ENCODE peak calls at places on chromosomes 12 and 14, in nine cellular contexts. M is tibial nerve, H is A549, E is Peyer's patch, T is endothelial cell of umbilical vein, G is HCT116, F is breast epithelium, B is body of pancreas, P is IMR-90. C is an unnamed sample.

GRCh38 chr12:49232940-49233841 is 31.7 kb upstream of the TUBA1C start:
- DNase-seq in M (no peak), H (no peak), E (peak), T (peak), G (no peak), F (no peak), B (peak), P (peak), C (peak)

GRCh38 chr12:74051848-74052247 is 485.8 kb upstream of the ATXN7L3B start:
- DNase-seq in M (no peak), H (no peak), E (no peak), T (no peak), G (no peak), F (no peak), B (no peak), P (no peak), C (no peak)

GRCh38 chr12:34400986-34401658 is 378.8 kb downstream of the ALG10 start:
- DNase-seq in M (no peak), H (no peak), E (peak), T (no peak), G (no peak), F (peak), B (peak), P (no peak), C (peak)

GRCh38 chr12:59113831-59114273 is 193.5 kb upstream of the LRIG3 start:
- DNase-seq in M (peak), H (peak), E (peak), T (peak), G (peak), F (peak), B (peak), P (peak), C (peak)

GRCh38 chr12:6958609-6959375 is 7.6 kb downstream of the PTPN6 start:
- DNase-seq in M (no peak), H (no peak), E (peak), T (no peak), G (no peak), F (no peak), B (no peak), P (no peak), C (no peak)

GRCh38 chr14:35224615-35225014 is 67.6 kb upstream of the PSMA6 start:
- DNase-seq in M (no peak), H (no peak), E (no peak), T (peak), G (no peak), F (no peak), B (no peak), P (no peak), C (no peak)

GRCh38 chr14:32339188-32339587 is 10.1 kb downstream of the AKAP6 start:
- DNase-seq in M (no peak), H (no peak), E (no peak), T (no peak), G (no peak), F (no peak), B (no peak), P (no peak), C (no peak)

GRCh38 chr12:89098390-89099102 is 253.8 kb downstream of the DUSP6 start:
- DNase-seq in M (no peak), H (no peak), E (no peak), T (no peak), G (no peak), F (no peak), B (no peak), P (peak), C (no peak)

GRCh38 chr14:79544671-79545070 is 666.6 kb downstream of the DIO2 start:
- DNase-seq in M (no peak), H (no peak), E (no peak), T (no peak), G (no peak), F (no peak), B (no peak), P (peak), C (no peak)

GRCh38 chr14:90281766-90282165 is 25.4 kb downstream of the PSMC1 start:
- DNase-seq in M (no peak), H (no peak), E (no peak), T (no peak), G (no peak), F (no peak), B (no peak), P (no peak), C (no peak)

GRCh38 chr14:77409131-77409533 is 14.2 kb downstream of the NOXRED1 start:
- DNase-seq in M (no peak), H (peak), E (no peak), T (no peak), G (peak), F (no peak), B (no peak), P (no peak), C (no peak)

GRCh38 chr12:131221061-131221945 is 267.6 kb downstream of the ADGRD1 start:
- DNase-seq in M (no peak), H (no peak), E (peak), T (no peak), G (no peak), F (no peak), B (no peak), P (no peak), C (no peak)

GRCh38 chr14:95323917-95324316 is 4.2 kb upstream of the CLMN start:
- DNase-seq in M (no peak), H (no peak), E (no peak), T (no peak), G (no peak), F (no peak), B (no peak), P (no peak), C (no peak)

GRCh38 chr12:26088999-26089398 is 35.8 kb downstream of the BHLHE41 start:
- DNase-seq in M (no peak), H (no peak), E (no peak), T (no peak), G (no peak), F (no peak), B (no peak), P (peak), C (no peak)

GRCh38 chr12:51450816-51451215 is 26.2 kb downstream of the SLC4A8 start:
- DNase-seq in M (no peak), H (no peak), E (no peak), T (no peak), G (no peak), F (no peak), B (no peak), P (no peak), C (no peak)

GRCh38 chr14:93073833-93074769 is 41.6 kb downstream of the ITPK1 start:
- DNase-seq in M (peak), H (no peak), E (no peak), T (peak), G (no peak), F (peak), B (no peak), P (peak), C (no peak)

GRCh38 chr14:51240804-51241380 is 845 bp downstream of the TMX1 start:
- DNase-seq in M (no peak), H (no peak), E (no peak), T (no peak), G (no peak), F (no peak), B (no peak), P (no peak), C (no peak)

GRCh38 chr12:92745874-92746553 is 43.2 kb downstream of the PLEKHG7 start:
- DNase-seq in M (peak), H (peak), E (no peak), T (peak), G (peak), F (no peak), B (peak), P (peak), C (peak)

GRCh38 chr12:25377475-25378179 is 126.9 kb upstream of the KRAS start:
- DNase-seq in M (no peak), H (peak), E (no peak), T (no peak), G (no peak), F (no peak), B (no peak), P (peak), C (no peak)

GRCh38 chr12:77325505-77325904 is 260.1 kb upstream of the E2F7 start:
- DNase-seq in M (no peak), H (no peak), E (no peak), T (no peak), G (no peak), F (no peak), B (no peak), P (no peak), C (peak)

DNA sequence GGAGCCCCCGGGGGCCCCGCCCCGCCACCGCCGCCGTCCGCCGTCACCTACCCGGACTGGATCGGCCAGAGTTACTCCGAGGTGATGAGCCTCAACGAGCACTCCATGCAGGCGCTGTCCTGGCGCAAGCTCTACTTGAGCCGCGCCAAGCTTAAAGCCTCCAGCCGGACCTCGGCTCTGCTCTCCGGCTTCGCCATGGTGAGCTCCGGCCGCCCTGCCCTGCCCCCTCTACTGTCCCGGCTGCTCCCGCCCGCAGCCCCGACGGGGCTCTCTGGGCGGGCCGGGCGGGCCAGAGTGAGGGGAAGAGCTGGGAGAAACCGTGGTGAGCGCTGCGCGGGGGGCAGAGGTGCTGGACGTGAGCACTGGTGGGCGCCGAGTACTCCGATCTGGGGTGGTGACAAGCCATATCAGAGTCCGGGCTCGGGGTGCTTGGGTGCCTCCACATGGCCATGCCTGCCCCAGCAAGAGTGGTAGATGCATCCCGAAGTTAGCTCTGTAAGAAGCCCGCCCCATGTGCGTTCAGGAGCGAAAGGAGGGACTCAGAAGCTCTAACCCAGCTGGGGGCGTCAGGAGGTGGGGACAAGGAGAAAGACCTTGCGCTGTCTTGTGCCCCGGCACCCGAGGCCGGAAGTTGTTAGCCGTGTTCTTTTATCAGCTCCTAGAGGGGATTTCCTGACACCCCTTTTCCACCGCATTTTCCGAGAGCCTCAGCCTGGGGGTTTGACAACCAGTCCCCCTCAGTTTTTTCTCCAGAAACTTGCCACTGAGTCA is 708 bp downstream of the ORAI1 start:
- DNase-seq in M (peak), H (peak), E (peak), T (peak), G (no peak), F (peak), B (peak), P (peak), C (peak)
- TF ChIP-seq POLR2A in M (no peak), H (no peak), E (peak), T (no peak), G (no peak), F (no peak), B (peak), P (no peak), C (no peak)

GRCh38 chr14:46451800-46452199 is 199.8 kb downstream of the RPL10L start:
- DNase-seq in M (no peak), H (no peak), E (no peak), T (no peak), G (no peak), F (no peak), B (no peak), P (no peak), C (no peak)
- H3K27ac ChIP-seq in M (no peak), H (no peak), E (no peak), T (no peak), G (no peak), F (no peak), B (no peak), P (no peak), C (no peak)

GRCh38 chr14:29925736-29926135 is 1.9 kb downstream of the PRKD1 start:
- DNase-seq in M (no peak), H (no peak), E (no peak), T (no peak), G (no peak), F (no peak), B (no peak), P (peak), C (no peak)

GRCh38 chr14:29926228-29926627 is 1.4 kb downstream of the PRKD1 start:
- DNase-seq in M (no peak), H (no peak), E (no peak), T (peak), G (no peak), F (no peak), B (no peak), P (no peak), C (no peak)

GRCh38 chr14:29926701-29927595 is 699 bp downstream of the PRKD1 start:
- DNase-seq in M (peak), H (peak), E (peak), T (peak), G (no peak), F (no peak), B (peak), P (peak), C (peak)

GRCh38 chr14:29928342-29928640 is 644 bp upstream of the PRKD1 start:
- DNase-seq in M (no peak), H (no peak), E (no peak), T (no peak), G (no peak), F (no peak), B (no peak), P (no peak), C (peak)

GRCh38 chr14:29927596-29928341 is at the start of gene PRKD1:
- DNase-seq in M (peak), H (peak), E (peak), T (peak), G (no peak), F (no peak), B (peak), P (peak), C (peak)
- TF ChIP-seq POLR2A in M (no peak), H (peak), E (no peak), T (no peak), G (no peak), F (no peak), B (no peak), P (no peak), C (no peak)

GRCh38 chr12:64016521-64016920 is 172.0 kb downstream of the SRGAP1 start:
- DNase-seq in M (no peak), H (no peak), E (no peak), T (no peak), G (no peak), F (no peak), B (no peak), P (no peak), C (no peak)

GRCh38 chr12:64025174-64025958 is 180.9 kb downstream of the SRGAP1 start:
- DNase-seq in M (no peak), H (no peak), E (no peak), T (no peak), G (no peak), F (no peak), B (no peak), P (no peak), C (no peak)

GRCh38 chr12:64019101-64019500 is 174.6 kb downstream of the SRGAP1 start:
- DNase-seq in M (no peak), H (no peak), E (no peak), T (no peak), G (no peak), F (no peak), B (no peak), P (no peak), C (no peak)

GRCh38 chr12:64018524-64018923 is 174.0 kb downstream of the SRGAP1 start:
- DNase-seq in M (no peak), H (no peak), E (no peak), T (no peak), G (no peak), F (no peak), B (no peak), P (no peak), C (no peak)

GRCh38 chr12:64019654-64020053 is 175.2 kb downstream of the SRGAP1 start:
- DNase-seq in M (no peak), H (no peak), E (no peak), T (no peak), G (no peak), F (no peak), B (no peak), P (no peak), C (no peak)
- H3K27ac ChIP-seq in M (no peak), H (no peak), E (no peak), T (no peak), G (no peak), F (no peak), B (no peak), P (no peak), C (no peak)

GRCh38 chr12:124745468-124745890 is 118.2 kb downstream of the SCARB1 start:
- DNase-seq in M (no peak), H (no peak), E (no peak), T (no peak), G (no peak), F (no peak), B (no peak), P (no peak), C (no peak)

GRCh38 chr12:124744659-124745467 is 118.8 kb downstream of the SCARB1 start:
- DNase-seq in M (no peak), H (peak), E (no peak), T (no peak), G (peak), F (no peak), B (no peak), P (no peak), C (no peak)

GRCh38 chr12:124746649-124747425 is 116.8 kb downstream of the SCARB1 start:
- DNase-seq in M (no peak), H (no peak), E (no peak), T (no peak), G (no peak), F (no peak), B (no peak), P (no peak), C (no peak)

GRCh38 chr12:124747426-124748161 is 116.1 kb downstream of the SCARB1 start:
- DNase-seq in M (no peak), H (peak), E (no peak), T (peak), G (no peak), F (no peak), B (no peak), P (peak), C (no peak)

GRCh38 chr12:124745891-124746570 is 117.6 kb downstream of the SCARB1 start:
- DNase-seq in M (peak), H (peak), E (peak), T (peak), G (peak), F (peak), B (peak), P (peak), C (peak)
- TF ChIP-seq POLR2A in M (peak), H (no peak), E (no peak), T (peak), G (peak), F (no peak), B (no peak), P (no peak), C (no peak)

GRCh38 chr12:50246873-50247612 is 36.3 kb downstream of the LIMA1 start:
- DNase-seq in M (peak), H (peak), E (peak), T (peak), G (peak), F (no peak), B (peak), P (peak), C (peak)
- H3K27ac ChIP-seq in M (peak), H (peak), E (peak), T (no peak), G (peak), F (peak), B (peak), P (peak), C (peak)

C was measured in uterus.